ENCODE peak calls at places on chromosome 10, in ten cellular contexts. U is esophagus squamous epithelium, K is adrenal gland, D is psoas muscle, R is Panc1, Z is right atrium auricular region, A is NB4, H is astrocyte, S is nephron progenitor cell, Y is thoracic aorta. I is an unnamed sample.

GRCh38 chr10:101367569-101368453 is 13.8 kb downstream of the BTRC start:
- DNase-seq in A (no peak), S (no peak), Y (no peak), U (no peak), Z (no peak), D (no peak), H (peak; percentile 92), K (no peak), R (peak; percentile 67), I (peak; percentile 83)

GRCh38 chr10:70250956-70251680 is 17.9 kb upstream of the PPA1 start:
- DNase-seq in A (no peak), Z (no peak), U (no peak), D (no peak), K (no peak), R (no peak), Y (no peak), S (no peak), H (no peak), I (no peak)

GRCh38 chr10:71252195-71252594 is 39.8 kb downstream of the UNC5B start:
- DNase-seq in S (no peak), Z (no peak), D (no peak), A (no peak), H (no peak), R (no peak), U (no peak), K (no peak), Y (no peak), I (no peak)

GRCh38 chr10:31770307-31770902 is 158.2 kb downstream of the ARHGAP12 start:
- DNase-seq in K (peak; percentile 76), A (peak; percentile 45), Z (no peak), R (no peak), H (no peak), Y (no peak), D (no peak), U (no peak), S (peak; percentile 45), I (no peak)

GRCh38 chr10:101595591-101596433 is 7.7 kb downstream of the DPCD start:
- DNase-seq in Y (no peak), H (no peak), R (no peak), Z (no peak), S (no peak), D (peak; percentile 38), K (no peak), A (no peak), U (no peak), I (no peak)

GRCh38 chr10:122689146-122689807 is 10.4 kb downstream of the C10orf120 start:
- DNase-seq in S (no peak), A (no peak), D (no peak), Y (no peak), K (no peak), H (no peak), R (no peak), Z (no peak), U (no peak), I (no peak)

GRCh38 chr10:99329238-99329890 is at the start of gene CNNM1:
- DNase-seq in Y (no peak), S (peak; percentile 65), A (no peak), U (no peak), D (peak; percentile 54), H (no peak), K (peak; percentile 61), R (no peak), Z (no peak), I (peak; percentile 55)

GRCh38 chr10:87734987-87735827 is 75.5 kb downstream of the PAPSS2 start:
- DNase-seq in D (no peak), H (peak; percentile 30), S (peak; percentile 40), A (peak; percentile 63), R (no peak), K (no peak), U (no peak), Y (no peak), Z (no peak), I (peak; percentile 40)

GRCh38 chr10:28054211-28054888 is 55.5 kb upstream of the ODAD2 start:
- DNase-seq in Z (no peak), R (no peak), S (no peak), U (no peak), A (no peak), Y (no peak), K (no peak), D (no peak), H (peak; percentile 98), I (peak; percentile 99)

GRCh38 chr10:103763374-103764202 is 91.8 kb downstream of the SH3PXD2A start:
- DNase-seq in Y (no peak), K (peak; percentile 63), Z (no peak), H (no peak), A (peak; percentile 95), S (no peak), D (no peak), U (no peak), R (no peak), I (no peak)

GRCh38 chr10:133534417-133534816 is 7.3 kb downstream of the CYP2E1 start:
- DNase-seq in K (no peak), S (no peak), R (no peak), Z (no peak), H (no peak), U (no peak), Y (no peak), D (no peak), A (no peak), I (no peak)

GRCh38 chr10:118565301-118566075 is 30.0 kb downstream of the PRLHR start:
- DNase-seq in D (no peak), A (no peak), Y (no peak), Z (peak; percentile 50), K (no peak), R (no peak), U (no peak), S (no peak), H (no peak), I (no peak)

GRCh38 chr10:11505636-11506035 is 105.8 kb downstream of the USP6NL start:
- DNase-seq in R (no peak), D (no peak), K (no peak), U (no peak), A (no peak), S (no peak), H (no peak), Y (no peak), Z (no peak), I (no peak)

GRCh38 chr10:15188629-15189028 is 20.1 kb upstream of the NMT2 start:
- DNase-seq in Y (no peak), D (no peak), Z (no peak), R (no peak), H (no peak), U (no peak), K (no peak), S (no peak), A (no peak), I (no peak)

GRCh38 chr10:104780165-104780564 is 139.1 kb downstream of the SORCS3 start:
- DNase-seq in S (no peak), H (no peak), D (no peak), Y (no peak), R (no peak), K (no peak), U (no peak), Z (no peak), A (no peak), I (no peak)

GRCh38 chr10:112875474-112876267 is 74.4 kb upstream of the TCF7L2 start:
- DNase-seq in U (no peak), H (peak; percentile 69), R (no peak), Y (peak; percentile 5), S (no peak), K (no peak), D (no peak), Z (no peak), A (peak; percentile 40), I (no peak)

GRCh38 chr10:23442936-23443335 is 4.1 kb downstream of the OTUD1 start:
- DNase-seq in K (no peak), S (no peak), U (no peak), Y (no peak), H (peak; percentile 68), Z (no peak), D (no peak), A (no peak), R (no peak), I (no peak)

GRCh38 chr10:112336556-112337201 is 37.2 kb upstream of the ACSL5 start:
- DNase-seq in D (no peak), K (no peak), H (no peak), A (no peak), U (no peak), Z (no peak), R (no peak), S (no peak), Y (no peak), I (no peak)

GRCh38 chr10:12351447-12351846 is 2.1 kb downstream of the CAMK1D start:
- DNase-seq in R (no peak), Y (no peak), A (no peak), D (no peak), H (no peak), S (peak; percentile 23), K (no peak), Z (no peak), U (no peak), I (no peak)

GRCh38 chr10:125375210-125375609 is 214.8 kb upstream of the CTBP2 start:
- DNase-seq in Z (no peak), R (no peak), H (no peak), Y (no peak), U (no peak), A (peak; percentile 43), D (no peak), S (no peak), K (no peak), I (peak; percentile 1)

GRCh38 chr10:117391436-117392205 is 16.4 kb upstream of the PDZD8 start:
- DNase-seq in D (peak; percentile 41), Z (no peak), H (peak; percentile 77), K (peak; percentile 72), R (no peak), Y (no peak), S (no peak), A (no peak), U (no peak), I (peak; percentile 74)

GRCh38 chr10:52949899-52950298 is 177.3 kb upstream of the MBL2 start:
- DNase-seq in A (peak; percentile 9), K (no peak), Z (no peak), Y (no peak), D (no peak), U (no peak), R (no peak), H (no peak), S (no peak), I (no peak)
- TF ChIP-seq CTCF in A (no peak), K (no peak), Z (no peak), Y (no peak), D (no peak), U (no peak), R (peak; percentile 36), H (no peak), S (no peak), I (no peak)

GRCh38 chr10:89555688-89556445 is 20.5 kb upstream of the SLC16A12 start:
- DNase-seq in S (no peak), D (no peak), K (no peak), Z (no peak), R (no peak), U (no peak), Y (no peak), A (no peak), H (no peak), I (peak; percentile 16)
- TF ChIP-seq CTCF in S (no peak), D (no peak), K (no peak), Z (no peak), R (peak; percentile 22), U (no peak), Y (no peak), A (no peak), H (peak; percentile 16), I (peak; percentile 40)

GRCh38 chr10:34017281-34017680 is 682.8 kb upstream of the NRP1 start:
- DNase-seq in U (no peak), Z (no peak), S (no peak), K (no peak), H (no peak), A (peak; percentile 1), Y (no peak), R (no peak), D (no peak), I (no peak)
- TF ChIP-seq CTCF in U (no peak), Z (no peak), S (no peak), K (no peak), H (no peak), A (peak; percentile 15), Y (no peak), R (peak; percentile 33), D (no peak), I (peak; percentile 41)

GRCh38 chr10:88932539-88933256 is 19.9 kb downstream of the ACTA2 start:
- DNase-seq in U (no peak), D (peak; percentile 54), H (peak; percentile 70), A (peak; percentile 70), S (peak; percentile 45), Z (peak; percentile 73), R (peak; percentile 69), Y (no peak), K (peak; percentile 92), I (peak; percentile 93)
- TF ChIP-seq CTCF in U (peak; percentile 91), D (peak; percentile 79), H (peak; percentile 98), A (peak; percentile 73), S (peak; percentile 79), Z (peak; percentile 78), R (peak; percentile 95), Y (peak; percentile 94), K (peak; percentile 98), I (peak; percentile 97)

I was measured in HFFc6.